ENCODE peak calls at places on chromosomes 13 and 19, in five cellular contexts. A is mucosa of descending colon, G is GM23338, O is AG04450, N is NT2/D1. Q is an unnamed sample.

GRCh38 chr19:50992666-50993035 is 8.8 kb downstream of the KLK8 start:
- DNase-seq in A (no peak), G (no peak), O (no peak), N (no peak), Q (no peak)

GRCh38 chr19:11322269-11323024 is 17.0 kb downstream of the RAB3D start:
- DNase-seq in A (no peak), G (no peak), O (no peak), N (no peak), Q (no peak)

GRCh38 chr13:113933901-113934300 is 40.0 kb downstream of the C13orf46 start:
- DNase-seq in A (no peak), G (no peak), O (no peak), N (no peak), Q (no peak)

GRCh38 chr13:35014606-35015005 is 72.5 kb downstream of the NBEA start:
- DNase-seq in A (no peak), G (no peak), O (no peak), N (no peak), Q (no peak)

GRCh38 chr19:16899566-16900075 is 10.8 kb downstream of the F2RL3 start:
- DNase-seq in A (peak), G (peak), O (no peak), N (peak), Q (peak)

GRCh38 chr19:41998246-41999020 is 4.4 kb upstream of the ATP1A3 start:
- DNase-seq in A (peak), G (peak), O (no peak), N (peak), Q (peak)

GRCh38 chr13:112955271-112955937 is 13.6 kb upstream of the MCF2L start:
- DNase-seq in A (no peak), G (no peak), O (no peak), N (no peak), Q (no peak)

GRCh38 chr13:20704459-20705069 is 1.1 kb downstream of the IL17D start:
- DNase-seq in A (no peak), G (no peak), O (no peak), N (no peak), Q (no peak)

GRCh38 chr13:41310963-41311606 is at the start of gene NAA16:
- DNase-seq in A (peak), G (peak), O (peak), N (peak), Q (peak)

GRCh38 chr13:30873519-30873918 is 32.6 kb upstream of the MEDAG start:
- DNase-seq in A (no peak), G (no peak), O (no peak), N (no peak), Q (peak)

GRCh38 chr13:74444161-74444571 is 310.0 kb upstream of the KLF12 start:
- DNase-seq in A (no peak), G (no peak), O (no peak), N (no peak), Q (no peak)

GRCh38 chr13:74442751-74443150 is 308.5 kb upstream of the KLF12 start:
- DNase-seq in A (no peak), G (no peak), O (no peak), N (no peak), Q (no peak)

GRCh38 chr13:74444877-74445479 is 310.8 kb upstream of the KLF12 start:
- DNase-seq in A (no peak), G (no peak), O (no peak), N (no peak), Q (no peak)

GRCh38 chr13:74438911-74439310 is 304.7 kb upstream of the KLF12 start:
- DNase-seq in A (no peak), G (no peak), O (no peak), N (no peak), Q (peak)

GRCh38 chr13:74443623-74444022 is 309.4 kb upstream of the KLF12 start:
- DNase-seq in A (no peak), G (no peak), O (peak), N (no peak), Q (peak)
- H3K4me3 ChIP-seq in A (no peak), G (no peak), O (no peak), N (no peak), Q (no peak)

DNA sequence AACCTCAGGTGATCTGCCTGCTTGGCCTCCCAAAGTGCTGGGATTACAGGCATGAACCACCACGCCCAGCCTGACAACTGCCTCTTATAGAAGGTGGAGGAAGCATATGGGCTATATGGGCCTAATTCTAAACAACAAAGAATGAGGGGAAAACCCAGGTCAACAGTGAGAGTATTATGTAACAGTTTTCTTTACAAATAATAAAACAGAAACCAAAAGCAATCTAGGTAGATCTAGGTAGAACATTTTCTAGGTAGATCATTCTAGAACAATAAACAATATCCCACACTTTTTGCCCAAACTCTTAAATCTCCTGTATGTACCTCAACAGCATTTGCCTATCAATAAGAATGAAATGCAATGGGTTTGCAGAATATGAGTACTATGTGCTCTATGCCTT is 267.4 kb downstream of the ABCC4 start:
- DNase-seq in A (no peak), G (no peak), O (no peak), N (no peak), Q (no peak)
- H3K4me3 ChIP-seq in A (no peak), G (no peak), O (no peak), N (no peak), Q (no peak)

DNA sequence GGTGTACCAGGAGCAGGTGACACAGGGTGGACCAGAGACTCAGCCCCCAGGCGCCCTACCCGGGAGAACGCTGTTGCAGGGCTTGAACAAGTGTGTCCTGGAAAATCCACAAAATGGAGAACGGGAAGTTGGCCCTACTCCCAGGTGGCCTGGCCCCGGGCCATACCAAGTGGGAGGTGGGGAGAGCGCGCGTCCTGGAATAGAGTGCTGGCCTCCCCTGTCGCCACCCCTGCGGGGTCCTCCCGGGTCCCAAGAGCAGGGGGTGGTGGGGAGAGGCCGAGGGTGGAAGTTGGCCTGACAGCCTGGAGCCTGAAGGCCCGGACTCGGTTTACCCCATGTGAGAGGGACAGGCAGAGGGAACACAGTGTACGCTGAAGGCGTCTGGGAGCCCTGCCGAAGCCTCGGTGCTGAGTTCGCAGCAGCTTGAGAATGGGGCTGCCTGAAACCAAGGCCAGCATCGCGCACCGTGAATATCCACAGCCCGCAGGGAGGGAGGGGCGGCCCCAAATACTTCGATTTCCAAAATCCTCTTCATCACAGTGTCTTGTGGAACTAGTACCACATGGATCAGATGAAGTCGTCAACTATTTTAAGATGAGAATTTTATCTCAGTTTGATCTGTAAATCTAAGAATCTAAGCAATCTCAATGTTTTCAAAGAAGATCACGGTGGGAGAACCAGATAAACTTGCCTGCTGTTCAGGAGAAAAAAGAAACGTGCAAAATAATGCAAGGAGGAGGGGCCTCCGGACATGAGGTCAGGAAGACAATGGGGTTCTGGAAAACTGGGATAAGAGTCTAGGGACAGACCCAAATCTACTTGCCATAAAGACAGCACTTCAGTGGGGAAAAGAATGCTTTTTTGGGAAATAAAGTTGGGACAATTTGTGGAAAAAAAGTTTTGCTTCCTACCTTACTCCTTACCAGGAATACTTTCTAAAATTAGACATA is 10.4 kb upstream of the KLF16 start:
- DNase-seq in A (peak), G (no peak), O (no peak), N (no peak), Q (no peak)
- H3K4me3 ChIP-seq in A (no peak), G (peak), O (peak), N (no peak), Q (peak)

GRCh38 chr13:51734786-51735185 is 69.2 kb downstream of the DHRS12 start:
- DNase-seq in A (no peak), G (no peak), O (no peak), N (no peak), Q (no peak)

GRCh38 chr13:51738226-51738905 is 65.6 kb downstream of the DHRS12 start:
- DNase-seq in A (no peak), G (no peak), O (no peak), N (no peak), Q (no peak)

GRCh38 chr13:51742611-51743010 is 61.4 kb downstream of the DHRS12 start:
- DNase-seq in A (no peak), G (no peak), O (no peak), N (no peak), Q (no peak)

GRCh38 chr13:51737609-51738008 is 66.4 kb downstream of the DHRS12 start:
- DNase-seq in A (no peak), G (no peak), O (no peak), N (no peak), Q (no peak)

DNA sequence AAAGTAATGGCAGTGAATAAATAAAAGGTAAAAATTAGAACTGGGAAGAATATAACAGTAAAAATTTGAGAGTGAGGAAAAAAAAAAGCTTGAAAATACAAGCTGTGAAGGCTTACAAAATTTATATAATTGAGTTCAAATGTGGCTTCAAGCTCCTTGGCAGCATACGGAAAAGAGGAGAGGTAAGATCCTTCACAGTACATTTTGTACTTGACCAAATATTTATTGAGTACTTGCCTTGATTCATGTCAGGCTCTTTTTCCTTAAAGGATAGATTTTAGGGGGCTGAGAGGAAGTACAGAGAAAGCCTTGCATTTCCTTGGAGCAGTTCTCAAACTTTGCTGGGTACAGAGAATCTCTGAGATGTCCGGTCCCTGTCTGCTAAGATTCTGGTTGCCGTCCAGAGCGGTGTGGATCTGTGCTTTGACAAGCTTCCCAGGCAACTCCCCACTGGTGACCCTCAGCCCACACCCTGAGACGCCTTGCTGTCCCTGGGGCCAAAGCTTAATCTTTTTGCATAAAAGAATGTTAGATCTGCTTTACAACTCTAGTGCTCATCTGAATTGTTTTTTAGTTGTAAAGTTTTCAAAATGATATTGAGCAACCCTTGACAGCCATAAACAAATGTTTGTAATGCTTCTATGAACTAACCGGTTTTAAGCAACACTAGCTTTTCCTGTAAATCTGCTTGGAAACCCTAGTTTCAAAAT is 64.4 kb downstream of the DHRS12 start:
- DNase-seq in A (no peak), G (no peak), O (no peak), N (no peak), Q (no peak)
- H3K4me3 ChIP-seq in A (no peak), G (no peak), O (no peak), N (no peak), Q (no peak)

GRCh38 chr13:39035799-39036198 is 2.1 kb downstream of the PROSER1 start:
- DNase-seq in A (no peak), G (no peak), O (no peak), N (no peak), Q (no peak)
- H3K4me3 ChIP-seq in A (no peak), G (peak), O (peak), N (peak), Q (peak)

DNA sequence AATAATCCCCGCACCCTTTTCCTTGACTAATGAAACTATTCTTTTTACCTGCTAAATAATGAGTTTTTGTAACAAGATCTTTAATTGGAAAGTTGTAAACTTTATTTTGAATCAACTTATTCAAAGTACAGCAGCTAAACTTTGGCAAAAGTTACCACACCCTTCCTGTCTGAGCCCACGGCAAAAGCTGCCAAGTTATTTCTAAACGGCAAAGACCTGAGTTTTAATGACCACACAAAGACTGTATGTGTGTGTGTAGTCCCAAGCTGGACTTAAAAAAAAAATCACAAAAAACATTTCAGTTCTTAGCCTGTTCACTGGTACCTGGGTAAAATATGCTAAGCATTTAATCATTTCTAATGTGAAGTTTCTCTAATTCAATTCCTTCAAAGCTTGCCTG is 60.7 kb downstream of the ZAR1L start:
- DNase-seq in A (no peak), G (no peak), O (no peak), N (no peak), Q (peak)
- H3K4me3 ChIP-seq in A (no peak), G (no peak), O (no peak), N (no peak), Q (no peak)

Q was measured in cardiac fibroblast.